ENCODE peak calls at places on chromosomes 6 and 20, in seven cellular contexts. Q, T, A, P, X, M and K are unnamed samples.
A peak's percentile ranks its signal among the peaks of the same experiment; 100 is the strongest.

GRCh38 chr20:25533920-25534700 is 51.2 kb downstream of the NINL start:
- DNase-seq in Q (no peak), T (no peak), A (no peak), P (no peak), X (no peak), M (no peak), K (no peak)

GRCh38 chr6:17165383-17165782 is 63.5 kb downstream of the STMND1 start:
- DNase-seq in Q (peak; percentile 31), T (no peak), A (no peak), P (peak; percentile 16), X (no peak), M (no peak), K (no peak)

GRCh38 chr20:7695622-7696021 is 244.6 kb downstream of the HAO1 start:
- DNase-seq in Q (no peak), T (peak; percentile 1), A (no peak), P (peak; percentile 61), X (no peak), M (no peak), K (peak; percentile 47)

GRCh38 chr6:132614554-132614953 is 9.5 kb downstream of the TAAR2 start:
- DNase-seq in Q (no peak), T (no peak), A (no peak), P (no peak), X (no peak), M (no peak), K (no peak)

GRCh38 chr6:112931835-112932234 is 584.7 kb downstream of the RFPL4B start:
- DNase-seq in Q (peak; percentile 71), T (peak; percentile 75), A (no peak), P (no peak), X (no peak), M (no peak), K (peak; percentile 36)

GRCh38 chr6:159790947-159791598 is 806 bp downstream of the MRPL18 start:
- DNase-seq in Q (no peak), T (no peak), A (no peak), P (no peak), X (no peak), M (peak; percentile 54), K (no peak)

GRCh38 chr6:167721291-167721690 is 105.4 kb upstream of the AFDN start:
- DNase-seq in Q (no peak), T (no peak), A (no peak), P (no peak), X (no peak), M (no peak), K (no peak)

GRCh38 chr20:1505361-1505760 is 14.1 kb upstream of the SIRPB2 start:
- DNase-seq in Q (no peak), T (no peak), A (no peak), P (no peak), X (no peak), M (no peak), K (no peak)

GRCh38 chr20:61478611-61479305 is 226.7 kb downstream of the CDH4 start:
- DNase-seq in Q (no peak), T (no peak), A (no peak), P (no peak), X (no peak), M (no peak), K (no peak)

GRCh38 chr6:39508513-39508912 is 186.0 kb upstream of the KCNK16 start:
- DNase-seq in Q (no peak), T (peak; percentile 28), A (no peak), P (no peak), X (no peak), M (no peak), K (no peak)

GRCh38 chr20:40265872-40266533 is 423.0 kb downstream of the MAFB start:
- DNase-seq in Q (peak; percentile 71), T (peak; percentile 14), A (no peak), P (no peak), X (no peak), M (peak; percentile 41), K (peak; percentile 6)

GRCh38 chr20:61482901-61483300 is 230.8 kb downstream of the CDH4 start:
- DNase-seq in Q (no peak), T (no peak), A (no peak), P (no peak), X (no peak), M (no peak), K (no peak)

GRCh38 chr20:35240914-35241293 is 14.4 kb downstream of the MMP24 start:
- DNase-seq in Q (no peak), T (no peak), A (no peak), P (no peak), X (no peak), M (no peak), K (no peak)

GRCh38 chr6:52390361-52390727 is 28.4 kb downstream of the PAQR8 start:
- DNase-seq in Q (peak; percentile 38), T (peak; percentile 85), A (no peak), P (peak; percentile 70), X (no peak), M (peak; percentile 40), K (peak; percentile 67)

GRCh38 chr6:122098091-122098769 is 301.2 kb upstream of the HSF2 start:
- DNase-seq in Q (no peak), T (no peak), A (no peak), P (peak; percentile 37), X (no peak), M (no peak), K (peak; percentile 1)

GRCh38 chr20:7090001-7090400 is 322.5 kb downstream of the BMP2 start:
- DNase-seq in Q (no peak), T (no peak), A (no peak), P (no peak), X (no peak), M (no peak), K (no peak)

GRCh38 chr6:139742671-139743070 is 368.2 kb upstream of the CITED2 start:
- DNase-seq in Q (no peak), T (no peak), A (no peak), P (no peak), X (no peak), M (no peak), K (no peak)

GRCh38 chr6:42148058-42148457 is 5.6 kb upstream of the C6orf132 start:
- DNase-seq in Q (peak; percentile 64), T (no peak), A (no peak), P (no peak), X (no peak), M (no peak), K (no peak)

GRCh38 chr6:54958446-54958845 is 111.9 kb downstream of the FAM83B start:
- DNase-seq in Q (no peak), T (no peak), A (no peak), P (no peak), X (no peak), M (no peak), K (no peak)

GRCh38 chr6:130717657-130718056 is 109.5 kb upstream of the SMLR1 start:
- DNase-seq in Q (no peak), T (peak; percentile 15), A (no peak), P (no peak), X (no peak), M (no peak), K (peak; percentile 13)

GRCh38 chr6:157981395-157982296 is at the start of gene SYNJ2:
- DNase-seq in Q (peak; percentile 89), T (peak; percentile 94), A (peak; percentile 82), P (peak; percentile 79), X (peak; percentile 66), M (peak; percentile 89), K (peak; percentile 77)

GRCh38 chr6:161300823-161301222 is 27.0 kb upstream of the AGPAT4 start:
- DNase-seq in Q (peak; percentile 42), T (no peak), A (no peak), P (peak; percentile 30), X (no peak), M (no peak), K (peak; percentile 31)

GRCh38 chr20:57326667-57327455 is 2.7 kb upstream of the SPO11 start:
- DNase-seq in Q (no peak), T (no peak), A (no peak), P (no peak), X (no peak), M (peak; percentile 51), K (no peak)

GRCh38 chr6:146351018-146351417 is 192.6 kb upstream of the RAB32 start:
- DNase-seq in Q (no peak), T (no peak), A (no peak), P (no peak), X (no peak), M (no peak), K (no peak)

GRCh38 chr20:3680701-3681351 is 984 bp downstream of the ADAM33 start:
- DNase-seq in Q (no peak), T (no peak), A (no peak), P (peak; percentile 54), X (no peak), M (no peak), K (peak; percentile 48)

GRCh38 chr6:155085582-155086253 is 90.6 kb downstream of the TIAM2 start:
- DNase-seq in Q (no peak), T (peak; percentile 94), A (no peak), P (no peak), X (no peak), M (no peak), K (no peak)

GRCh38 chr6:112882381-112882780 is 535.3 kb downstream of the RFPL4B start:
- DNase-seq in Q (no peak), T (no peak), A (no peak), P (no peak), X (no peak), M (no peak), K (no peak)

GRCh38 chr6:112253505-112253841 is 894 bp downstream of the LAMA4 start:
- DNase-seq in Q (no peak), T (peak; percentile 45), A (no peak), P (no peak), X (no peak), M (no peak), K (peak; percentile 42)

GRCh38 chr20:33275871-33276270 is 7.1 kb upstream of the BPIFB1 start:
- DNase-seq in Q (no peak), T (no peak), A (no peak), P (no peak), X (no peak), M (no peak), K (no peak)

GRCh38 chr20:14561733-14562132 is 224.3 kb upstream of the FLRT3 start:
- DNase-seq in Q (peak; percentile 13), T (no peak), A (no peak), P (peak; percentile 43), X (no peak), M (no peak), K (peak; percentile 42)

GRCh38 chr6:69286341-69286740 is 510.5 kb downstream of the LMBRD1 start:
- DNase-seq in Q (no peak), T (no peak), A (no peak), P (no peak), X (no peak), M (no peak), K (no peak)

GRCh38 chr6:63351995-63352586 is 32.3 kb upstream of the LGSN start:
- DNase-seq in Q (peak; percentile 80), T (no peak), A (no peak), P (peak; percentile 71), X (no peak), M (no peak), K (peak; percentile 66)

GRCh38 chr6:168193816-168194701 is 115.0 kb upstream of the FRMD1 start:
- DNase-seq in Q (peak; percentile 15), T (peak; percentile 44), A (no peak), P (no peak), X (no peak), M (no peak), K (no peak)